ENCODE peak calls at places on chromosomes 1 and 21, in four cellular contexts. One of them, this sample, is unnamed.

GRCh38 chr21:15631342-15631741 is 98.4 kb upstream of the USP25 start:
- DNase-seq in HepG2: no peak
- DNase-seq in GM12878: no peak
- DNase-seq in K562: no peak
- DNase-seq in this sample: no peak

GRCh38 chr21:34883501-34884271 is 165.4 kb downstream of the RUNX1 start:
- DNase-seq in GM12878: no peak
- DNase-seq in HepG2: no peak
- DNase-seq in K562: no peak
- DNase-seq in this sample: no peak

GRCh38 chr1:37323486-37324377 is 150.6 kb upstream of the ZC3H12A start:
- DNase-seq in HepG2: peak
- DNase-seq in K562: peak
- DNase-seq in GM12878: no peak
- DNase-seq in this sample: peak

GRCh38 chr1:14135070-14135469 is 435.1 kb downstream of the PRDM2 start:
- DNase-seq in GM12878: no peak
- DNase-seq in HepG2: no peak
- DNase-seq in K562: no peak
- DNase-seq in this sample: no peak

GRCh38 chr1:181669209-181669608 is 185.9 kb downstream of the CACNA1E start:
- DNase-seq in HepG2: no peak
- DNase-seq in K562: no peak
- DNase-seq in GM12878: no peak
- DNase-seq in this sample: no peak

GRCh38 chr1:167488786-167489185 is 29.5 kb downstream of the CD247 start:
- DNase-seq in K562: no peak
- DNase-seq in GM12878: no peak
- DNase-seq in HepG2: no peak
- DNase-seq in this sample: no peak

GRCh38 chr1:179126338-179127060 is 44.6 kb downstream of the TOR3A start:
- DNase-seq in K562: no peak
- DNase-seq in HepG2: no peak
- DNase-seq in GM12878: no peak
- DNase-seq in this sample: no peak

GRCh38 chr1:224245188-224245587 is 62.1 kb downstream of the DEGS1 start:
- DNase-seq in K562: no peak
- DNase-seq in GM12878: peak
- DNase-seq in HepG2: peak
- DNase-seq in this sample: no peak

GRCh38 chr1:181117648-181118449 is 29.3 kb downstream of the IER5 start:
- DNase-seq in K562: no peak
- DNase-seq in HepG2: no peak
- DNase-seq in GM12878: no peak
- DNase-seq in this sample: no peak

GRCh38 chr1:172467446-172467845 is 23.6 kb upstream of the PIGC start:
- DNase-seq in HepG2: peak
- DNase-seq in GM12878: no peak
- DNase-seq in K562: no peak
- DNase-seq in this sample: no peak

GRCh38 chr1:92310185-92310597 is 11.3 kb downstream of the RPAP2 start:
- DNase-seq in HepG2: no peak
- DNase-seq in GM12878: no peak
- DNase-seq in K562: peak
- DNase-seq in this sample: peak

GRCh38 chr1:112605633-112606327 is 13.2 kb downstream of the ST7L start:
- DNase-seq in GM12878: no peak
- DNase-seq in K562: no peak
- DNase-seq in HepG2: no peak
- DNase-seq in this sample: no peak

GRCh38 chr1:43382027-43382771 is 7.4 kb downstream of the MED8 start:
- DNase-seq in HepG2: no peak
- DNase-seq in GM12878: no peak
- DNase-seq in K562: no peak
- DNase-seq in this sample: no peak

GRCh38 chr1:156691665-156692408 is 13.5 kb downstream of the CRABP2 start:
- DNase-seq in HepG2: no peak
- DNase-seq in K562: peak
- DNase-seq in GM12878: no peak
- DNase-seq in this sample: no peak

GRCh38 chr1:40014812-40015594 is 25.5 kb upstream of the CAP1 start:
- DNase-seq in K562: no peak
- DNase-seq in HepG2: no peak
- DNase-seq in GM12878: no peak
- DNase-seq in this sample: no peak

GRCh38 chr1:6975991-6976390 is 190.7 kb downstream of the CAMTA1 start:
- DNase-seq in K562: no peak
- DNase-seq in GM12878: no peak
- DNase-seq in HepG2: no peak
- DNase-seq in this sample: no peak

GRCh38 chr21:15638856-15639549 is 90.8 kb upstream of the USP25 start:
- DNase-seq in GM12878: no peak
- DNase-seq in K562: no peak
- DNase-seq in HepG2: peak
- DNase-seq in this sample: no peak

GRCh38 chr1:2587071-2587859 is 688 bp downstream of the PRXL2B start:
- DNase-seq in GM12878: no peak
- DNase-seq in K562: no peak
- DNase-seq in HepG2: no peak
- DNase-seq in this sample: no peak

GRCh38 chr1:14597343-14598006 is 1.0 kb upstream of the KAZN start:
- DNase-seq in HepG2: no peak
- DNase-seq in K562: no peak
- DNase-seq in GM12878: no peak
- DNase-seq in this sample: no peak

GRCh38 chr1:39701092-39701460 is 9.8 kb upstream of the HPCAL4 start:
- DNase-seq in HepG2: no peak
- DNase-seq in GM12878: no peak
- DNase-seq in K562: no peak
- DNase-seq in this sample: no peak

GRCh38 chr21:45514311-45515021 is 27.8 kb downstream of the SLC19A1 start:
- DNase-seq in GM12878: no peak
- DNase-seq in HepG2: no peak
- DNase-seq in K562: no peak
- DNase-seq in this sample: no peak

GRCh38 chr21:33109574-33110339 is 39.8 kb downstream of the OLIG1 start:
- DNase-seq in HepG2: no peak
- DNase-seq in GM12878: no peak
- DNase-seq in K562: no peak
- DNase-seq in this sample: peak

GRCh38 chr1:168470821-168471473 is 72.8 kb downstream of the XCL2 start:
- DNase-seq in GM12878: no peak
- DNase-seq in K562: peak
- DNase-seq in HepG2: peak
- DNase-seq in this sample: peak

GRCh38 chr21:41825216-41825615 is 53.9 kb downstream of the PRDM15 start:
- DNase-seq in HepG2: no peak
- DNase-seq in K562: no peak
- DNase-seq in GM12878: no peak
- DNase-seq in this sample: no peak

GRCh38 chr1:80529546-80529945 is 1271.2 kb upstream of the ADGRL2 start:
- DNase-seq in GM12878: no peak
- DNase-seq in HepG2: no peak
- DNase-seq in K562: no peak
- DNase-seq in this sample: no peak

GRCh38 chr1:6785721-6786505 is 659 bp downstream of the CAMTA1 start:
- DNase-seq in K562: peak
- DNase-seq in HepG2: no peak
- DNase-seq in GM12878: no peak
- DNase-seq in this sample: peak

GRCh38 chr1:93419344-93419743 is 28.6 kb upstream of the FNBP1L start:
- DNase-seq in GM12878: no peak
- DNase-seq in K562: no peak
- DNase-seq in HepG2: peak
- DNase-seq in this sample: no peak
- TF ChIP-seq TARDBP in GM12878: no peak
- TF ChIP-seq TARDBP in K562: no peak
- TF ChIP-seq TARDBP in HepG2: no peak
- TF ChIP-seq TARDBP in this sample: no peak

DNA sequence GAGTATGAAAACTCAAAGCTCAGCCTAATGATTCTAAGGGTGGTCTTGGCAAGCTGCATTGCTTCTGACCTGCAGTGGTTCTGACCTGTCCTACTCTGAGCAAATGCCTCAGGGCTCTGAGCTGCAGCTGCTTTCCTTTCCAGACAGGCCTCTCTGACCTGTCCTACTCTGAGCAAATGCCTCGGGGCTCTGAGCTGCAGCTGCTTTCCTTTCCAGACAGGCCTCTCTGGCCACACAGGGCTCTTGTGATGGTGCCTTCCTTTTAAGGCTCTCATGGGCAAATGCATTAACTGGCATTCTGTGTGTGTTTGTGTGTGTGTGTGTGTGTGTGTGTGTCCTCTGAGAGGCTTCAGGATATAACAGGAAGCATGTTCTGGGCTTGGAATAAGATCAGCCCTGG is 131.3 kb downstream of the NTPCR start:
- DNase-seq in HepG2: no peak
- DNase-seq in GM12878: no peak
- DNase-seq in K562: no peak
- DNase-seq in this sample: no peak
- TF ChIP-seq FOXK2 in HepG2: no peak
- TF ChIP-seq FOXK2 in GM12878: no peak
- TF ChIP-seq FOXK2 in K562: no peak
- TF ChIP-seq FOXK2 in this sample: no peak

GRCh38 chr1:183834568-183834967 is 29.6 kb downstream of the RGL1 start:
- DNase-seq in GM12878: no peak
- DNase-seq in HepG2: no peak
- DNase-seq in K562: no peak
- DNase-seq in this sample: no peak
- TF ChIP-seq TARDBP in GM12878: no peak
- TF ChIP-seq TARDBP in HepG2: no peak
- TF ChIP-seq TARDBP in K562: no peak
- TF ChIP-seq TARDBP in this sample: no peak

GRCh38 chr1:197915797-197916686 is 1.1 kb upstream of the LHX9 start:
- DNase-seq in HepG2: peak
- DNase-seq in GM12878: no peak
- DNase-seq in K562: peak
- DNase-seq in this sample: peak
- TF ChIP-seq FOXK2 in HepG2: no peak
- TF ChIP-seq FOXK2 in GM12878: no peak
- TF ChIP-seq FOXK2 in K562: no peak
- TF ChIP-seq FOXK2 in this sample: no peak

GRCh38 chr1:226060427-226060826 is 2.1 kb upstream of the H3-3A start:
- DNase-seq in HepG2: no peak
- DNase-seq in K562: no peak
- DNase-seq in GM12878: no peak
- DNase-seq in this sample: no peak

GRCh38 chr1:226059709-226060108 is 2.8 kb upstream of the H3-3A start:
- DNase-seq in GM12878: no peak
- DNase-seq in HepG2: no peak
- DNase-seq in K562: no peak
- DNase-seq in this sample: no peak

GRCh38 chr1:226061793-226062557 is 541 bp upstream of the H3-3A start:
- DNase-seq in HepG2: peak
- DNase-seq in GM12878: no peak
- DNase-seq in K562: peak
- DNase-seq in this sample: peak

GRCh38 chr1:226062558-226063361 is at the start of gene H3-3A:
- DNase-seq in GM12878: peak
- DNase-seq in K562: peak
- DNase-seq in HepG2: peak
- DNase-seq in this sample: peak

GRCh38 chr1:226060976-226061792 is 1.3 kb upstream of the H3-3A start:
- DNase-seq in GM12878: no peak
- DNase-seq in K562: peak
- DNase-seq in HepG2: no peak
- DNase-seq in this sample: no peak
- TF ChIP-seq TARDBP in GM12878: no peak
- TF ChIP-seq TARDBP in K562: no peak
- TF ChIP-seq TARDBP in HepG2: no peak
- TF ChIP-seq TARDBP in this sample: no peak

GRCh38 chr1:210207597-210208450 is 24.8 kb upstream of the SERTAD4 start:
- DNase-seq in GM12878: no peak
- DNase-seq in K562: no peak
- DNase-seq in HepG2: no peak
- DNase-seq in this sample: no peak
- TF ChIP-seq FOXK2 in GM12878: no peak
- TF ChIP-seq FOXK2 in K562: no peak
- TF ChIP-seq FOXK2 in HepG2: no peak
- TF ChIP-seq FOXK2 in this sample: no peak

GRCh38 chr1:204894606-204895005 is 23.9 kb downstream of the NFASC start:
- DNase-seq in GM12878: no peak
- DNase-seq in K562: no peak
- DNase-seq in HepG2: no peak
- DNase-seq in this sample: no peak
- TF ChIP-seq TARDBP in GM12878: no peak
- TF ChIP-seq TARDBP in K562: no peak
- TF ChIP-seq TARDBP in HepG2: no peak
- TF ChIP-seq TARDBP in this sample: no peak

GRCh38 chr1:183443466-183443865 is 25.3 kb upstream of the NMNAT2 start:
- DNase-seq in HepG2: no peak
- DNase-seq in K562: no peak
- DNase-seq in GM12878: no peak
- DNase-seq in this sample: no peak
- TF ChIP-seq FOXK2 in HepG2: no peak
- TF ChIP-seq FOXK2 in K562: no peak
- TF ChIP-seq FOXK2 in GM12878: no peak
- TF ChIP-seq FOXK2 in this sample: no peak

DNA sequence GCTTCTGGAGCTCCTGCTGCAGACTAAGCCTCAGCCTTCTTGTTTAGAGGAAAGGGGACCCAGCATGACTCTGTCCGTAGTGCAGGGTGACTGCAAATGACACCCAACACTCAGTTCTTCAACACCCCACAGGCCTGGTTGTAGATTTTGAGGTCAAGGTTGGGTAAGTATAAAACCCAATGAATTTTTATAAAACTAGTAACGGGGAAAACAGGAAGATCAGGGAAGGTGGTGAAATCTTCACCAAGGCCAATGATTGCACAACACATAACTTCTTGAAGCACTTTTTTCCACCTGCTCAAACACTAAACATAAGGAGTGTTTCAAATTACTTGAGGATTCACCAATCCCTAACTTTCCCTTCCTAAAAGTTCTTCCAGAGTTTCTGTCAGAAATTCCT is 89.4 kb upstream of the JAK1 start:
- DNase-seq in K562: no peak
- DNase-seq in HepG2: no peak
- DNase-seq in GM12878: no peak
- DNase-seq in this sample: no peak
- TF ChIP-seq TARDBP in K562: no peak
- TF ChIP-seq TARDBP in HepG2: no peak
- TF ChIP-seq TARDBP in GM12878: no peak
- TF ChIP-seq TARDBP in this sample: no peak

This sample was measured in HEK293T.